ENCODE peak calls at places on chromosomes 6 and 20, in ten cellular contexts. Q, H, C, P, N, D, F, X, J and I are unnamed samples.

GRCh38 chr6:162377735-162378134 is 349.8 kb downstream of the PRKN start:
- DNase-seq in Q (no peak), H (no peak), C (no peak), P (no peak), N (no peak), D (peak; percentile 89), F (no peak), X (no peak), J (no peak), I (no peak)

GRCh38 chr6:117477988-117478852 is 4.3 kb upstream of the DCBLD1 start:
- DNase-seq in Q (no peak), H (no peak), C (no peak), P (no peak), N (no peak), D (no peak), F (no peak), X (no peak), J (no peak), I (no peak)

GRCh38 chr6:39801456-39802251 is 9.5 kb downstream of the DAAM2 start:
- DNase-seq in Q (no peak), H (no peak), C (no peak), P (no peak), N (no peak), D (no peak), F (no peak), X (no peak), J (no peak), I (peak; percentile 39)

GRCh38 chr6:52144196-52145076 is 41.7 kb upstream of the IL17A start:
- DNase-seq in Q (no peak), H (no peak), C (no peak), P (no peak), N (no peak), D (no peak), F (no peak), X (no peak), J (no peak), I (no peak)

GRCh38 chr6:140415266-140415665 is 1040.8 kb upstream of the CITED2 start:
- DNase-seq in Q (no peak), H (no peak), C (no peak), P (no peak), N (no peak), D (no peak), F (no peak), X (no peak), J (no peak), I (no peak)

GRCh38 chr6:132830236-132830799 is 15.9 kb downstream of the RPS12 start:
- DNase-seq in Q (no peak), H (no peak), C (no peak), P (peak; percentile 59), N (no peak), D (peak; percentile 9), F (no peak), X (no peak), J (no peak), I (peak; percentile 66)

GRCh38 chr6:20893415-20893814 is 359.2 kb downstream of the CDKAL1 start:
- DNase-seq in Q (no peak), H (no peak), C (no peak), P (peak; percentile 18), N (no peak), D (peak; percentile 14), F (no peak), X (no peak), J (no peak), I (no peak)

GRCh38 chr6:125906158-125906998 is 50.2 kb upstream of the HINT3 start:
- DNase-seq in Q (peak; percentile 44), H (no peak), C (peak; percentile 57), P (peak; percentile 27), N (no peak), D (peak; percentile 10), F (peak; percentile 16), X (peak; percentile 16), J (no peak), I (peak; percentile 62)

GRCh38 chr6:31767096-31767645 is 4.7 kb downstream of the SAPCD1 start:
- DNase-seq in Q (no peak), H (no peak), C (no peak), P (no peak), N (no peak), D (no peak), F (no peak), X (no peak), J (no peak), I (no peak)

GRCh38 chr6:44051516-44051915 is 75.7 kb downstream of the MRPL14 start:
- DNase-seq in Q (no peak), H (peak; percentile 87), C (peak; percentile 80), P (peak; percentile 90), N (no peak), D (peak; percentile 43), F (peak; percentile 80), X (no peak), J (no peak), I (no peak)

GRCh38 chr20:19600042-19600441 is 158.0 kb upstream of the RIN2 start:
- DNase-seq in Q (no peak), H (no peak), C (no peak), P (no peak), N (no peak), D (no peak), F (no peak), X (no peak), J (no peak), I (no peak)

GRCh38 chr6:25042599-25042936 is 106.8 kb upstream of the RIPOR2 start:
- DNase-seq in Q (no peak), H (no peak), C (no peak), P (no peak), N (no peak), D (no peak), F (no peak), X (no peak), J (peak; percentile 9), I (no peak)

GRCh38 chr6:43184268-43184985 is 2.4 kb downstream of the CUL9 start:
- DNase-seq in Q (no peak), H (peak; percentile 77), C (no peak), P (no peak), N (no peak), D (no peak), F (no peak), X (no peak), J (no peak), I (no peak)

GRCh38 chr6:146857180-146857959 is 258.6 kb downstream of the ADGB start:
- DNase-seq in Q (peak; percentile 80), H (no peak), C (peak; percentile 92), P (peak; percentile 93), N (peak; percentile 77), D (peak; percentile 97), F (peak; percentile 78), X (peak; percentile 84), J (peak; percentile 36), I (peak; percentile 83)

GRCh38 chr6:156876302-156876701 is 99.1 kb downstream of the ARID1B start:
- DNase-seq in Q (no peak), H (no peak), C (no peak), P (no peak), N (peak; percentile 30), D (no peak), F (no peak), X (peak; percentile 47), J (no peak), I (no peak)

GRCh38 chr20:54479138-54479906 is 3.9 kb downstream of the DOK5 start:
- DNase-seq in Q (no peak), H (no peak), C (no peak), P (peak; percentile 11), N (no peak), D (no peak), F (no peak), X (no peak), J (no peak), I (no peak)

GRCh38 chr6:12051861-12052368 is 39.8 kb downstream of the HIVEP1 start:
- DNase-seq in Q (peak; percentile 65), H (no peak), C (no peak), P (peak; percentile 88), N (no peak), D (peak; percentile 67), F (no peak), X (no peak), J (peak; percentile 66), I (no peak)

GRCh38 chr6:135909737-135910387 is 58.4 kb downstream of the PDE7B start:
- DNase-seq in Q (peak; percentile 32), H (no peak), C (no peak), P (peak; percentile 36), N (no peak), D (peak; percentile 28), F (peak; percentile 35), X (no peak), J (peak; percentile 53), I (peak; percentile 66)

GRCh38 chr6:111938710-111939109 is 65.5 kb upstream of the FYN start:
- DNase-seq in Q (no peak), H (no peak), C (no peak), P (peak; percentile 93), N (no peak), D (peak; percentile 70), F (peak; percentile 67), X (no peak), J (no peak), I (peak; percentile 32)

GRCh38 chr6:5652738-5653137 is 354.0 kb downstream of the NRN1 start:
- DNase-seq in Q (no peak), H (no peak), C (no peak), P (no peak), N (no peak), D (no peak), F (no peak), X (no peak), J (no peak), I (no peak)

GRCh38 chr6:36336779-36337194 is at the start of gene BNIP5:
- DNase-seq in Q (no peak), H (no peak), C (no peak), P (no peak), N (no peak), D (no peak), F (no peak), X (no peak), J (no peak), I (no peak)

GRCh38 chr6:71335544-71335943 is 46.9 kb downstream of the OGFRL1 start:
- DNase-seq in Q (no peak), H (no peak), C (no peak), P (no peak), N (no peak), D (no peak), F (no peak), X (no peak), J (no peak), I (no peak)

GRCh38 chr20:537983-538382 is 5.6 kb downstream of the CSNK2A1 start:
- DNase-seq in Q (no peak), H (no peak), C (no peak), P (no peak), N (no peak), D (no peak), F (no peak), X (no peak), J (no peak), I (no peak)

GRCh38 chr20:16904751-16905150 is 156.6 kb downstream of the OTOR start:
- DNase-seq in Q (no peak), H (no peak), C (no peak), P (no peak), N (no peak), D (no peak), F (no peak), X (no peak), J (no peak), I (no peak)

GRCh38 chr6:92588126-92588525 is 831.2 kb downstream of the EPHA7 start:
- DNase-seq in Q (no peak), H (no peak), C (no peak), P (no peak), N (no peak), D (no peak), F (no peak), X (no peak), J (no peak), I (no peak)

GRCh38 chr6:17905611-17906592 is 81.5 kb downstream of the KIF13A start:
- DNase-seq in Q (no peak), H (no peak), C (no peak), P (peak; percentile 87), N (no peak), D (peak; percentile 64), F (peak; percentile 44), X (no peak), J (no peak), I (no peak)

GRCh38 chr6:44219053-44219814 is 2.5 kb downstream of the MYMX start:
- DNase-seq in Q (no peak), H (no peak), C (peak; percentile 94), P (peak; percentile 55), N (peak; percentile 54), D (peak; percentile 27), F (no peak), X (peak; percentile 89), J (no peak), I (peak; percentile 76)

GRCh38 chr6:165962361-165962760 is 205.3 kb downstream of the TBXT start:
- DNase-seq in Q (no peak), H (no peak), C (no peak), P (peak; percentile 49), N (no peak), D (no peak), F (no peak), X (no peak), J (no peak), I (no peak)